ENCODE peak calls at places on chromosomes 3 and 15, in ten cellular contexts. L is lower lobe of right lung, U is mammary epithelial cell, Y is AG09309, V is thoracic aorta, K is WERI-Rb-1, Z is suprapubic skin, R is HFFc6, S is tibial artery, W is progenitor cell of endocrine pancreas. Q is an unnamed sample.

GRCh38 chr15:52788099-52788986 is 1.8 kb downstream of the ONECUT1 start:
- DNase-seq in L (peak), U (peak), W (no peak), S (no peak), R (no peak), Y (no peak), K (peak), V (no peak), Z (no peak), Q (no peak)

GRCh38 chr15:54792526-54792925 is 404.2 kb downstream of the RSL24D1 start:
- DNase-seq in R (no peak), Y (no peak), U (no peak), V (no peak), S (no peak), W (no peak), K (no peak), Z (no peak), L (no peak), Q (no peak)

GRCh38 chr3:186053954-186054353 is 54.9 kb downstream of the ETV5 start:
- DNase-seq in V (no peak), Y (no peak), R (no peak), L (no peak), S (no peak), U (no peak), W (no peak), K (no peak), Z (no peak), Q (no peak)

GRCh38 chr3:56916697-56917336 is 115.1 kb upstream of the ARHGEF3 start:
- DNase-seq in K (no peak), W (no peak), U (no peak), Z (no peak), V (no peak), S (no peak), L (no peak), Y (no peak), R (no peak), Q (no peak)

GRCh38 chr15:57560976-57561711 is 30.6 kb upstream of the MYZAP start:
- DNase-seq in U (peak), L (peak), R (peak), W (peak), S (peak), Y (peak), V (peak), Z (peak), K (peak), Q (no peak)

GRCh38 chr15:31352283-31352880 is 25.7 kb downstream of the KLF13 start:
- DNase-seq in Z (no peak), U (no peak), W (no peak), S (no peak), Y (no peak), K (peak), L (peak), R (no peak), V (no peak), Q (no peak)

GRCh38 chr3:60775956-60776355 is 475.3 kb downstream of the FHIT start:
- DNase-seq in Y (no peak), V (no peak), U (no peak), W (no peak), K (no peak), L (no peak), S (no peak), Z (no peak), R (no peak), Q (no peak)

GRCh38 chr3:77038468-77038927 is 1.4 kb upstream of the ROBO2 start:
- DNase-seq in W (peak), R (peak), Z (peak), K (peak), S (peak), U (peak), L (peak), Y (peak), V (no peak), Q (peak)

GRCh38 chr3:123102249-123102648 is 35.4 kb downstream of the PDIA5 start:
- DNase-seq in S (no peak), W (no peak), V (no peak), Y (no peak), Z (no peak), R (no peak), L (no peak), K (no peak), U (no peak), Q (no peak)

GRCh38 chr3:133644768-133645167 is 17.0 kb downstream of the TOPBP1 start:
- DNase-seq in Z (no peak), S (no peak), L (no peak), U (peak), W (no peak), Y (peak), K (no peak), V (no peak), R (peak), Q (no peak)

GRCh38 chr15:90294601-90295269 is 29.3 kb downstream of the NGRN start:
- DNase-seq in Y (no peak), Z (no peak), R (no peak), U (no peak), W (no peak), S (no peak), L (no peak), V (no peak), K (no peak), Q (no peak)

GRCh38 chr3:65883614-65884013 is 155.1 kb downstream of the MAGI1 start:
- DNase-seq in V (no peak), K (no peak), R (peak), S (no peak), U (no peak), W (no peak), Y (no peak), L (no peak), Z (no peak), Q (no peak)

GRCh38 chr3:170064108-170064507 is 26.3 kb downstream of the GPR160 start:
- DNase-seq in R (no peak), V (no peak), Z (no peak), U (no peak), S (no peak), Y (no peak), L (no peak), W (no peak), K (no peak), Q (no peak)

GRCh38 chr3:170063691-170064090 is 25.9 kb downstream of the GPR160 start:
- DNase-seq in S (no peak), Y (no peak), R (no peak), L (no peak), K (no peak), V (no peak), U (no peak), W (no peak), Z (no peak), Q (no peak)

GRCh38 chr3:170062068-170062467 is 24.3 kb downstream of the GPR160 start:
- DNase-seq in Y (no peak), U (no peak), R (no peak), S (no peak), K (no peak), Z (no peak), W (no peak), L (no peak), V (no peak), Q (no peak)

GRCh38 chr3:170059447-170059846 is 21.7 kb downstream of the GPR160 start:
- DNase-seq in U (no peak), K (no peak), R (no peak), Y (no peak), W (no peak), L (no peak), S (no peak), V (no peak), Z (no peak), Q (no peak)

DNA sequence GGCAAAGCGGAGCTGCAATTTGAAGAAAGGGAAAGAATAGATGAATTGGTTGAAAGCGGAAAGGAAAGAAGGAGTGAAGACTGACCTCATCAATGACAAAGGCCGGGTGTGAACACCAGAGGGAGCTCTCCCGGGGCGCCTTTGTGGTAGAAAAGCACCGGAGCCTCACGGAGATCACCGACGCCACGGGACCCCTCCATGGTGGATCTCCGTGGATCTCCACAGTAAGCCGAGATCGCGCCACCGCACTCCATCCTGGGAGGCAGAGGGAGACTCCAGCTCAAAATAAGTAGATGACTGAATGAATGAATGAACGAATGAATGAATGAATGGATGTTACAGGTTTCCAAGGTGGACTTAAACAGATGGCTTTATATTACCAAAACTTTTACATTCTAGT is 25.0 kb downstream of the GPR160 start:
- DNase-seq in K (no peak), V (no peak), S (no peak), W (no peak), L (no peak), Y (no peak), R (no peak), U (no peak), Z (no peak), Q (no peak)
- TF ChIP-seq CTCF in K (peak), V (no peak), S (no peak), W (no peak), L (no peak), Y (no peak), R (peak), U (no peak), Z (no peak), Q (peak)

DNA sequence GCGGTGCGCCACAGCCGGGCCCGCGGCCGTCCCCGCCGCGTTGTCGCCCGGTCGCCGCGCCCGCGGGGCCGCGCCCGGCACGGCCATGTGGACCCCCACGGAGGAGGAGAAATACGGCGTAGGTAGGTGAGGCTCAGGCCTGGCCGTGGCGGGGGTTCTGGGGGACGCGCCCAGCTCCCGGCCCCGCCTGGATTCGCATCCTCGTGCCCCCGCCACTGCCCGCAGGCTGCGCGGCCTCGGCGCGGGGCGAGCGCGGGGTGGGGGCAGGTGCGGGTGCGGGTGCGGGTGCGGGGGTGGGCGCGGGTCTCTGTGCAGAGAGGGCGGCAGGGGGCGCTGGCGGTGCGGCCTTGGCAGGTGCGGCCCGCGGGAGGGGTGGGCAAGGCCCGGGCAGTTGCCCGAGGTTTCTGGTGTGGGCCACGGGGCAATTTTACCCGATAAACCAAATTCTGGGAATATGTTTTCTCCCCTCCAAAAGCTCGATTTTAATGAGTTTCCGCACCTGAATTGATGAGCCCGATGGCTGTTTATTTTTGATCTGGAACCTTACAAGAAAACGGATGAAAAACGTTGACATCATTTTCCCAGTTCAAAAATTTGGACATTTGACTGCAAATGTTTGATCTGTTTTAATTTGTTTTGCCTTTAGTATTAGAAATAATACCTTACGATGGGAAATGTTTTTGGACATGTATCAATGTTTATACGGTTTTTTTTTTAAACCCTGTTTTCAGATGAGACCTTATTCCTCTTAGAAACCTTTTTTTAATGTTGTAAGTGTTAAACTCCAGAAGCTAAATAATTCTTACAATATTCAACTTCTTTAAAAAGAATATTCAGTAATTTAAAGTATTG is 678 bp downstream of the DOCK3 start:
- DNase-seq in W (peak), R (no peak), S (no peak), L (peak), Z (no peak), U (no peak), K (peak), Y (no peak), V (no peak), Q (no peak)
- TF ChIP-seq CTCF in W (peak), R (peak), S (no peak), L (peak), Z (no peak), U (peak), K (peak), Y (no peak), V (no peak), Q (peak)

DNA sequence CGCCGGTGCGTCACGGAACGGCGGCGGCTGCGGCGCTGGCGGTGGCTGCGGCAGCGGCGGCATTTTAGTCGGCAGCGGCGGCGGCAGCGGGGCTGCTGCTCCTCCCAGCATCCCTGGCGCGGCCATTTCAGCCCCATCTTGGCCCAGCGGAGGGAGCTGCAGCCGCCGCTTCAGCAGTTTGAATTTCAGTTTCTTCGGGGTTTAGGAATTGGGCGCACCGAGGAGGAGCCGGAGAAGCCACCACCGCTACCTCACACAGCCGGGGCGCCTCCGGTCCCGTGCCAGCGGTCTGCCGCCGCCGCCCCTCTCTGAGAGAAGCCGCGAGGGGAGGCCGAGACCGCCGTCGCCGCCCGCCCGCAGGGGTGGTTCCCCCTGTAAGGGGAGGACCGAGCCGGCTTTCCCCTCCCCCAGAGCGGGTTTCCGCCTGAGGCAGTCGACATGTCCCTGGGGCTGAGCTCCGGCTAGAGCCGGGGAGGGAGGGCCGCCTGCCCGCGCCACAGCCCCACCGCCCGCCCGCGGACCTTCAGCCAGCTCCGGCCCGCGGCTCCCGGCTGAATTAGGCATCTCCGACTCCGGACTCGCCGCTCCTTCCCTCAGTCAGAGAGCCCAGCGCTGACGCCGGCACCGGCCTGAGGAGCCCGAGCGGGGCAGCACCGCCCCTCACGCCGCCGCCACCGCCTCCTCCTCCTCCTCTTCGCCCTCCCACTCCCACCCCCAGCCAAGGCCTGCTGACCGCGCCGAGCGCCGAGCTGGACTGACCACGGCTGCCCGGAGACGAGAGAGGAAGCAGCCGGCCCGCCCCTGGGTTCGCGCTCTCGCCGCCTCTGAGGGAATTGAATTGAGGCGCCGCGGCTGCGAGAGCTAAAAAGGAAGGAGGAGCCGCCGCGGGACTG is at the start of gene TSC22D2:
- DNase-seq in Z (peak), W (peak), R (peak), V (peak), U (peak), S (peak), Y (no peak), K (peak), L (peak), Q (no peak)
- TF ChIP-seq CTCF in Z (no peak), W (peak), R (peak), V (no peak), U (no peak), S (peak), Y (peak), K (no peak), L (no peak), Q (peak)

GRCh38 chr3:38960953-38961622 is 90.7 kb downstream of the SCN11A start:
- DNase-seq in S (peak), L (no peak), V (no peak), Y (no peak), W (peak), U (peak), Z (no peak), K (peak), R (peak), Q (peak)
- TF ChIP-seq CTCF in S (no peak), L (peak), V (peak), Y (peak), W (peak), U (peak), Z (peak), K (peak), R (peak), Q (peak)

GRCh38 chr3:41198950-41199865 is at the start of gene CTNNB1:
- DNase-seq in W (peak), Z (peak), K (peak), Y (peak), S (peak), V (peak), U (peak), L (peak), R (peak), Q (peak)
- TF ChIP-seq CTCF in W (peak), Z (no peak), K (peak), Y (no peak), S (peak), V (peak), U (no peak), L (peak), R (peak), Q (peak)

DNA sequence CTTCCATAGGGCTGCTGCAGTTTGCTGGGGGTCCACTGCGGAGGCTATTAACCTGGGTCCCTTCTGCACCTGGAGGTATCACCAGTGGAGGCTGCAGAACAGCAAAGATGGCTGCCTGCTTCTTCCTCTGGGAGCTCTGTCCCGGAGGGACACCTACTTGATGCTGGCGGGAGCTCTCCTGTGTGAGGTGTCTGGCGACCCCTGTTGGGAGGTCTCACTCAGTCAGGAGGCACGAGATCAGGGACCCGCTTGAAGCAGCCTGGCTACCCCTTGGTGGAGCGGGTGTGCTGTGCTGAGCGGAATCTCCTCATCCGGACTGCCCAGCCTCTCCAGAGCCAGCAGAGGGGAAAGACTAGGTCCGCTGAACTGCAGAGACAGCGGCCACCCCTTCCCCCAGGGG is 56.0 kb upstream of the CTXND1 start:
- DNase-seq in Z (no peak), Y (no peak), K (peak), S (no peak), R (no peak), V (no peak), W (no peak), L (no peak), U (no peak), Q (no peak)
- TF ChIP-seq CTCF in Z (no peak), Y (no peak), K (peak), S (no peak), R (no peak), V (no peak), W (peak), L (no peak), U (no peak), Q (no peak)

GRCh38 chr3:129238945-129239705 is 10.3 kb upstream of the COPG1 start:
- DNase-seq in V (no peak), R (no peak), U (peak), W (no peak), Z (no peak), S (peak), Y (peak), L (peak), K (no peak), Q (no peak)
- TF ChIP-seq CTCF in V (no peak), R (peak), U (no peak), W (no peak), Z (no peak), S (no peak), Y (no peak), L (no peak), K (no peak), Q (no peak)

Q was measured in epithelial cell of proximal tubule.